ENCODE peak calls at places on chromosomes 3 and 15, in ten cellular contexts. One of them, this sample, is unnamed.

GRCh38 chr3:29384640-29385039 is 103.8 kb downstream of the RBMS3 start:
- DNase-seq in IMR-90: peak; percentile 65
- DNase-seq in chondrocyte: no peak
- DNase-seq in fibroblast of pulmonary artery: peak; percentile 80
- DNase-seq in astrocyte: peak; percentile 92
- DNase-seq in coronary artery: no peak
- DNase-seq in mesothelial cell of epicardium: no peak
- DNase-seq in CD8-positive, alpha-beta T cell: no peak
- DNase-seq in B cell: no peak
- DNase-seq in nephron progenitor cell: no peak
- DNase-seq in this sample: peak; percentile 86

GRCh38 chr3:98602078-98602678 is 8.8 kb upstream of the CPOX start:
- DNase-seq in chondrocyte: no peak
- DNase-seq in nephron progenitor cell: peak; percentile 13
- DNase-seq in IMR-90: peak; percentile 76
- DNase-seq in astrocyte: peak; percentile 45
- DNase-seq in mesothelial cell of epicardium: no peak
- DNase-seq in B cell: no peak
- DNase-seq in coronary artery: no peak
- DNase-seq in CD8-positive, alpha-beta T cell: no peak
- DNase-seq in fibroblast of pulmonary artery: peak; percentile 86
- DNase-seq in this sample: peak; percentile 65

GRCh38 chr3:46709721-46710120 is 7.9 kb downstream of the PRSS50 start:
- DNase-seq in CD8-positive, alpha-beta T cell: no peak
- DNase-seq in B cell: peak; percentile 18
- DNase-seq in astrocyte: no peak
- DNase-seq in nephron progenitor cell: no peak
- DNase-seq in chondrocyte: no peak
- DNase-seq in fibroblast of pulmonary artery: no peak
- DNase-seq in coronary artery: peak; percentile 50
- DNase-seq in mesothelial cell of epicardium: no peak
- DNase-seq in IMR-90: no peak
- DNase-seq in this sample: no peak

GRCh38 chr3:120399372-120399771 is 50.2 kb upstream of the LRRC58 start:
- DNase-seq in coronary artery: no peak
- DNase-seq in mesothelial cell of epicardium: no peak
- DNase-seq in CD8-positive, alpha-beta T cell: no peak
- DNase-seq in fibroblast of pulmonary artery: no peak
- DNase-seq in astrocyte: no peak
- DNase-seq in chondrocyte: no peak
- DNase-seq in nephron progenitor cell: no peak
- DNase-seq in B cell: peak; percentile 48
- DNase-seq in IMR-90: no peak
- DNase-seq in this sample: no peak

GRCh38 chr3:46858996-46859710 is 4.1 kb downstream of the MYL3 start:
- DNase-seq in astrocyte: no peak
- DNase-seq in coronary artery: no peak
- DNase-seq in fibroblast of pulmonary artery: no peak
- DNase-seq in B cell: peak; percentile 27
- DNase-seq in chondrocyte: peak; percentile 72
- DNase-seq in nephron progenitor cell: peak; percentile 18
- DNase-seq in IMR-90: no peak
- DNase-seq in mesothelial cell of epicardium: peak; percentile 33
- DNase-seq in CD8-positive, alpha-beta T cell: peak; percentile 11
- DNase-seq in this sample: no peak

GRCh38 chr3:45529697-45530096 is 64.9 kb upstream of the LIMD1 start:
- DNase-seq in B cell: no peak
- DNase-seq in CD8-positive, alpha-beta T cell: no peak
- DNase-seq in fibroblast of pulmonary artery: no peak
- DNase-seq in chondrocyte: no peak
- DNase-seq in nephron progenitor cell: no peak
- DNase-seq in coronary artery: no peak
- DNase-seq in IMR-90: no peak
- DNase-seq in mesothelial cell of epicardium: no peak
- DNase-seq in astrocyte: no peak
- DNase-seq in this sample: no peak

GRCh38 chr15:67743558-67743957 is 81.8 kb upstream of the SKOR1 start:
- DNase-seq in mesothelial cell of epicardium: no peak
- DNase-seq in B cell: no peak
- DNase-seq in astrocyte: no peak
- DNase-seq in coronary artery: no peak
- DNase-seq in nephron progenitor cell: no peak
- DNase-seq in CD8-positive, alpha-beta T cell: no peak
- DNase-seq in chondrocyte: no peak
- DNase-seq in fibroblast of pulmonary artery: no peak
- DNase-seq in IMR-90: no peak
- DNase-seq in this sample: no peak

GRCh38 chr15:101528108-101528916 is 38.8 kb upstream of the PCSK6 start:
- DNase-seq in nephron progenitor cell: no peak
- DNase-seq in fibroblast of pulmonary artery: peak; percentile 1
- DNase-seq in mesothelial cell of epicardium: no peak
- DNase-seq in coronary artery: no peak
- DNase-seq in IMR-90: no peak
- DNase-seq in astrocyte: no peak
- DNase-seq in chondrocyte: no peak
- DNase-seq in B cell: no peak
- DNase-seq in CD8-positive, alpha-beta T cell: no peak
- DNase-seq in this sample: no peak

GRCh38 chr3:159795776-159796175 is 192.9 kb upstream of the IL12A start:
- DNase-seq in B cell: no peak
- DNase-seq in CD8-positive, alpha-beta T cell: no peak
- DNase-seq in mesothelial cell of epicardium: no peak
- DNase-seq in coronary artery: no peak
- DNase-seq in astrocyte: peak; percentile 76
- DNase-seq in fibroblast of pulmonary artery: no peak
- DNase-seq in IMR-90: no peak
- DNase-seq in chondrocyte: no peak
- DNase-seq in nephron progenitor cell: no peak
- DNase-seq in this sample: no peak

GRCh38 chr3:160928183-160928718 is 172.2 kb downstream of the PPM1L start:
- DNase-seq in IMR-90: no peak
- DNase-seq in CD8-positive, alpha-beta T cell: no peak
- DNase-seq in astrocyte: no peak
- DNase-seq in chondrocyte: no peak
- DNase-seq in B cell: no peak
- DNase-seq in fibroblast of pulmonary artery: no peak
- DNase-seq in coronary artery: no peak
- DNase-seq in mesothelial cell of epicardium: no peak
- DNase-seq in nephron progenitor cell: no peak
- DNase-seq in this sample: no peak

GRCh38 chr3:184332370-184333090 is 4.9 kb upstream of the FAM131A start:
- DNase-seq in coronary artery: no peak
- DNase-seq in chondrocyte: no peak
- DNase-seq in B cell: no peak
- DNase-seq in astrocyte: peak; percentile 94
- DNase-seq in mesothelial cell of epicardium: no peak
- DNase-seq in IMR-90: peak; percentile 95
- DNase-seq in nephron progenitor cell: no peak
- DNase-seq in fibroblast of pulmonary artery: peak; percentile 94
- DNase-seq in CD8-positive, alpha-beta T cell: no peak
- DNase-seq in this sample: peak; percentile 94

GRCh38 chr3:10583798-10584708 is 78.7 kb upstream of the ATP2B2 start:
- DNase-seq in fibroblast of pulmonary artery: no peak
- DNase-seq in astrocyte: no peak
- DNase-seq in B cell: no peak
- DNase-seq in IMR-90: no peak
- DNase-seq in mesothelial cell of epicardium: no peak
- DNase-seq in nephron progenitor cell: no peak
- DNase-seq in CD8-positive, alpha-beta T cell: no peak
- DNase-seq in coronary artery: no peak
- DNase-seq in chondrocyte: no peak
- DNase-seq in this sample: no peak
- TF ChIP-seq CTCF in fibroblast of pulmonary artery: no peak
- TF ChIP-seq CTCF in astrocyte: no peak
- TF ChIP-seq CTCF in B cell: no peak
- TF ChIP-seq CTCF in IMR-90: no peak
- TF ChIP-seq CTCF in mesothelial cell of epicardium: no peak
- TF ChIP-seq CTCF in nephron progenitor cell: no peak
- TF ChIP-seq CTCF in CD8-positive, alpha-beta T cell: no peak
- TF ChIP-seq CTCF in coronary artery: no peak
- TF ChIP-seq CTCF in chondrocyte: no peak
- TF ChIP-seq CTCF in this sample: no peak

GRCh38 chr15:60520825-60521368 is 42.0 kb upstream of the ICE2 start:
- DNase-seq in fibroblast of pulmonary artery: peak; percentile 81
- DNase-seq in IMR-90: peak; percentile 77
- DNase-seq in coronary artery: no peak
- DNase-seq in B cell: peak; percentile 77
- DNase-seq in astrocyte: peak; percentile 26
- DNase-seq in CD8-positive, alpha-beta T cell: peak; percentile 77
- DNase-seq in chondrocyte: no peak
- DNase-seq in mesothelial cell of epicardium: peak; percentile 80
- DNase-seq in nephron progenitor cell: peak; percentile 79
- DNase-seq in this sample: peak; percentile 60
- TF ChIP-seq CTCF in fibroblast of pulmonary artery: peak; percentile 95
- TF ChIP-seq CTCF in IMR-90: peak; percentile 87
- TF ChIP-seq CTCF in coronary artery: peak; percentile 73
- TF ChIP-seq CTCF in B cell: peak; percentile 98
- TF ChIP-seq CTCF in astrocyte: peak; percentile 97
- TF ChIP-seq CTCF in CD8-positive, alpha-beta T cell: peak; percentile 94
- TF ChIP-seq CTCF in chondrocyte: peak; percentile 96
- TF ChIP-seq CTCF in mesothelial cell of epicardium: peak; percentile 85
- TF ChIP-seq CTCF in nephron progenitor cell: peak; percentile 91
- TF ChIP-seq CTCF in this sample: peak; percentile 95

GRCh38 chr3:70543493-70543892 is 231.1 kb upstream of the MDFIC2 start:
- DNase-seq in coronary artery: no peak
- DNase-seq in nephron progenitor cell: no peak
- DNase-seq in fibroblast of pulmonary artery: no peak
- DNase-seq in IMR-90: no peak
- DNase-seq in astrocyte: no peak
- DNase-seq in B cell: no peak
- DNase-seq in CD8-positive, alpha-beta T cell: no peak
- DNase-seq in chondrocyte: no peak
- DNase-seq in mesothelial cell of epicardium: no peak
- DNase-seq in this sample: no peak

GRCh38 chr3:70539908-70540307 is 227.5 kb upstream of the MDFIC2 start:
- DNase-seq in IMR-90: no peak
- DNase-seq in nephron progenitor cell: no peak
- DNase-seq in B cell: no peak
- DNase-seq in astrocyte: no peak
- DNase-seq in fibroblast of pulmonary artery: no peak
- DNase-seq in CD8-positive, alpha-beta T cell: no peak
- DNase-seq in mesothelial cell of epicardium: no peak
- DNase-seq in chondrocyte: no peak
- DNase-seq in coronary artery: no peak
- DNase-seq in this sample: no peak
- TF ChIP-seq CTCF in IMR-90: no peak
- TF ChIP-seq CTCF in nephron progenitor cell: no peak
- TF ChIP-seq CTCF in B cell: no peak
- TF ChIP-seq CTCF in astrocyte: no peak
- TF ChIP-seq CTCF in fibroblast of pulmonary artery: peak; percentile 15
- TF ChIP-seq CTCF in CD8-positive, alpha-beta T cell: no peak
- TF ChIP-seq CTCF in mesothelial cell of epicardium: peak; percentile 18
- TF ChIP-seq CTCF in chondrocyte: peak; percentile 47
- TF ChIP-seq CTCF in coronary artery: no peak
- TF ChIP-seq CTCF in this sample: peak; percentile 58

GRCh38 chr3:171183042-171183441 is 156.5 kb upstream of the SLC2A2 start:
- DNase-seq in mesothelial cell of epicardium: no peak
- DNase-seq in CD8-positive, alpha-beta T cell: no peak
- DNase-seq in coronary artery: no peak
- DNase-seq in IMR-90: peak; percentile 37
- DNase-seq in astrocyte: no peak
- DNase-seq in chondrocyte: no peak
- DNase-seq in B cell: no peak
- DNase-seq in nephron progenitor cell: no peak
- DNase-seq in fibroblast of pulmonary artery: peak; percentile 60
- DNase-seq in this sample: no peak
- TF ChIP-seq CTCF in mesothelial cell of epicardium: no peak
- TF ChIP-seq CTCF in CD8-positive, alpha-beta T cell: no peak
- TF ChIP-seq CTCF in coronary artery: no peak
- TF ChIP-seq CTCF in IMR-90: peak; percentile 39
- TF ChIP-seq CTCF in astrocyte: peak; percentile 11
- TF ChIP-seq CTCF in chondrocyte: peak; percentile 50
- TF ChIP-seq CTCF in B cell: no peak
- TF ChIP-seq CTCF in nephron progenitor cell: no peak
- TF ChIP-seq CTCF in fibroblast of pulmonary artery: peak; percentile 41
- TF ChIP-seq CTCF in this sample: peak; percentile 59

DNA sequence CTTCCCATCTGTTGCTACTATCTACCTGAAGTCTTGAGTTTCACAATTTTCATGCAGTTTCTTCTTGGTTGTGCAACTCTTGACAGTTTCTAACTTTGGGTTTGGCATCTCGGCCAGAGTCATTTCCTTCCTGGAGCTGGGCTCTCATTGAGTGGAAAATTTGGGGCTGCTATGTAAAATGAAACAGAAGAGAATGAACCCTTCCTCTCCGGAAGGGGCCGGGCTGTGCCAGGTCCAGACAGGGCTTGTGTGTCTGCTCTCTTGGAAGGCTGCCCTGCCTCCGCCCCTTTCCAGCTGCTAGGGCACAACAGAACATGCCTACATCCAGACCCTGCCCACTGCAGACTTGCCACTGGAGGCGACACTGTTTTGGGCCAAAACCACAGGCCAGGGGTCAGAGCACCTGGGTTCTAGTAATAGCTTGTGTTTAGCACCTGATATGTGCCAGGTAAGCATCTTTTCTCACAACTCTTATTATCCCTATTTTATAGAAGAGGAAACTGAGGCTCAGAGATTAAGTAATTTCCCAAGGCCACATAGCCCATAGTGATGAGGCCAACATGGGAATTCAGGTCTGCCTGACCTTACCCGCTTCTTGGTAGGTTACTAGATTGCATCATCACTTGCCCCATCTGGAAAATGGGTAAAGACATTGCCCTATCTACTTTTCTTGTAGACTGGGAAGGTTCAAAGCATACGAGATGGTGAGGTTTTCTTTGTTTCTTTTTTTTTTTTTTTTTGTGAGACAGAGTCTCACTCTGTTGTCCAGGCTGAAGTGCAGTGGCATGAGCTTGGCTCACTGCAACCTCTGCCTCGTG is 25.0 kb downstream of the IRAK2 start:
- DNase-seq in nephron progenitor cell: no peak
- DNase-seq in chondrocyte: no peak
- DNase-seq in B cell: no peak
- DNase-seq in coronary artery: peak; percentile 94
- DNase-seq in CD8-positive, alpha-beta T cell: peak; percentile 53
- DNase-seq in astrocyte: peak; percentile 27
- DNase-seq in IMR-90: peak; percentile 28
- DNase-seq in fibroblast of pulmonary artery: peak; percentile 90
- DNase-seq in mesothelial cell of epicardium: no peak
- DNase-seq in this sample: no peak
- TF ChIP-seq CTCF in nephron progenitor cell: no peak
- TF ChIP-seq CTCF in chondrocyte: no peak
- TF ChIP-seq CTCF in B cell: no peak
- TF ChIP-seq CTCF in coronary artery: no peak
- TF ChIP-seq CTCF in CD8-positive, alpha-beta T cell: no peak
- TF ChIP-seq CTCF in astrocyte: no peak
- TF ChIP-seq CTCF in IMR-90: no peak
- TF ChIP-seq CTCF in fibroblast of pulmonary artery: no peak
- TF ChIP-seq CTCF in mesothelial cell of epicardium: no peak
- TF ChIP-seq CTCF in this sample: no peak